ENCODE peak calls at places on chromosomes 7 and 10, in ten cellular contexts. Q is mucosa of descending colon; Z is A549; A is breast epithelium; U is NB4; K is RPMI7951; T is hippocampal formation; P is fibroblast of mammary gland; X is activated CD8-positive, alpha-beta memory T cell treated with anti-CD3 and anti-CD28 coated beads, Interleukin-2, amount 10 ng/mL, durations not matched to agents 7 days and 5 days; B is HT1080. M is an unnamed sample.

GRCh38 chr10:97714401-97715258 is 1.1 kb downstream of the MARVELD1 start:
- DNase-seq in K (peak), P (peak), Q (peak), X (no peak), B (peak), Z (peak), T (peak), U (peak), A (peak), M (no peak)

GRCh38 chr7:46432666-46433065 is 511.6 kb upstream of the IGFBP3 start:
- DNase-seq in Z (peak), T (no peak), X (no peak), Q (no peak), P (peak), B (no peak), K (peak), U (no peak), A (no peak), M (no peak)

GRCh38 chr10:18400201-18400910 is 251.0 kb downstream of the NSUN6 start:
- DNase-seq in Z (no peak), T (no peak), A (no peak), X (no peak), Q (peak), K (no peak), U (no peak), P (no peak), B (no peak), M (no peak)

GRCh38 chr10:71715860-71716259 is 3.7 kb downstream of the C10orf105 start:
- DNase-seq in B (no peak), T (no peak), K (no peak), P (no peak), U (no peak), Z (no peak), A (no peak), X (no peak), Q (no peak), M (no peak)

GRCh38 chr7:40003586-40003985 is 53.5 kb downstream of the CDK13 start:
- DNase-seq in Z (no peak), P (no peak), A (no peak), T (no peak), U (no peak), B (no peak), K (no peak), X (no peak), Q (no peak), M (no peak)

GRCh38 chr10:24240001-24240751 is 31.2 kb downstream of the KIAA1217 start:
- DNase-seq in U (peak), X (no peak), B (no peak), Z (no peak), P (peak), K (no peak), T (no peak), A (no peak), Q (no peak), M (no peak)

GRCh38 chr7:99061001-99061779 is 82.7 kb downstream of the SMURF1 start:
- DNase-seq in Z (no peak), P (no peak), K (no peak), T (no peak), B (no peak), U (no peak), A (no peak), X (no peak), Q (no peak), M (no peak)

GRCh38 chr7:25314094-25314708 is 85.9 kb upstream of the NPVF start:
- DNase-seq in K (no peak), A (no peak), P (no peak), T (no peak), X (no peak), Q (no peak), B (no peak), U (no peak), Z (no peak), M (no peak)

GRCh38 chr7:107961399-107961798 is 41.6 kb downstream of the LAMB1 start:
- DNase-seq in X (no peak), T (no peak), A (no peak), P (peak), Q (no peak), K (no peak), B (no peak), Z (no peak), U (no peak), M (no peak)

GRCh38 chr10:112741830-112742402 is 208.1 kb upstream of the TCF7L2 start:
- DNase-seq in X (no peak), U (peak), T (no peak), B (no peak), K (no peak), Q (no peak), A (no peak), P (no peak), Z (no peak), M (no peak)

GRCh38 chr7:66321283-66321682 is 116.1 kb downstream of the TPST1 start:
- DNase-seq in Z (no peak), U (no peak), Q (no peak), P (no peak), A (no peak), T (no peak), X (no peak), B (no peak), K (no peak), M (no peak)

GRCh38 chr7:91636129-91636724 is 244.3 kb downstream of the MTERF1 start:
- DNase-seq in T (no peak), Q (no peak), X (no peak), A (no peak), U (peak), P (peak), Z (no peak), B (peak), K (no peak), M (no peak)

GRCh38 chr10:1706711-1707110 is 30.6 kb downstream of the ADARB2 start:
- DNase-seq in Z (no peak), T (no peak), B (peak), U (no peak), Q (no peak), X (no peak), K (no peak), P (no peak), A (no peak), M (peak)

GRCh38 chr10:47311193-47311899 is 10.9 kb upstream of the GDF2 start:
- DNase-seq in B (no peak), Z (no peak), Q (peak), A (no peak), U (peak), P (no peak), K (no peak), T (no peak), X (peak), M (peak)

GRCh38 chr7:88302486-88302885 is 4.2 kb downstream of the STEAP4 start:
- DNase-seq in A (no peak), P (no peak), B (peak), U (no peak), K (no peak), Q (no peak), Z (no peak), T (no peak), X (no peak), M (no peak)

GRCh38 chr10:88110355-88110754 is 246.9 kb downstream of the PTEN start:
- DNase-seq in K (peak), T (no peak), P (peak), Q (no peak), U (peak), X (no peak), Z (peak), B (peak), A (no peak), M (no peak)

GRCh38 chr7:51455948-51456347 is 139.3 kb upstream of the COBL start:
- DNase-seq in B (no peak), Z (no peak), T (no peak), K (no peak), Q (no peak), P (no peak), A (no peak), U (no peak), X (no peak), M (no peak)

GRCh38 chr10:660980-661890 is 28.2 kb downstream of the DIP2C start:
- DNase-seq in Z (no peak), A (no peak), T (no peak), B (no peak), X (no peak), K (no peak), Q (no peak), P (peak), U (no peak), M (no peak)

GRCh38 chr7:157752832-157753291 is 416.1 kb downstream of the DNAJB6 start:
- DNase-seq in P (peak), B (no peak), X (no peak), T (no peak), A (no peak), U (no peak), Q (no peak), Z (no peak), K (peak), M (no peak)

GRCh38 chr10:113788604-113789083 is 37.2 kb downstream of the PLEKHS1 start:
- DNase-seq in T (no peak), X (no peak), K (peak), Q (no peak), A (peak), U (peak), B (peak), Z (peak), P (peak), M (no peak)

GRCh38 chr7:19957664-19958063 is 184.2 kb upstream of the TMEM196 start:
- DNase-seq in B (peak), A (no peak), X (no peak), U (no peak), T (no peak), Q (no peak), K (peak), P (peak), Z (no peak), M (no peak)

GRCh38 chr10:124067825-124068400 is 25.5 kb downstream of the CHST15 start:
- DNase-seq in P (no peak), Z (no peak), K (no peak), B (no peak), Q (no peak), X (no peak), U (no peak), T (no peak), A (no peak), M (no peak)

GRCh38 chr10:9219860-9220259 is 1165.4 kb downstream of the GATA3 start:
- DNase-seq in U (no peak), T (no peak), Q (no peak), K (no peak), Z (no peak), B (no peak), P (no peak), A (no peak), X (no peak), M (no peak)

GRCh38 chr10:8633909-8634308 is 579.4 kb downstream of the GATA3 start:
- DNase-seq in P (no peak), U (no peak), Q (no peak), T (no peak), A (no peak), X (no peak), B (no peak), Z (no peak), K (no peak), M (no peak)

GRCh38 chr7:116075351-116076145 is 45.0 kb upstream of the TFEC start:
- DNase-seq in A (no peak), K (peak), Z (no peak), P (no peak), T (no peak), X (no peak), Q (peak), B (peak), U (no peak), M (no peak)

GRCh38 chr7:73810991-73811360 is 19.8 kb upstream of the CLDN4 start:
- DNase-seq in Z (no peak), B (no peak), P (no peak), T (no peak), Q (no peak), X (no peak), K (no peak), U (no peak), A (no peak), M (no peak)

GRCh38 chr7:45174328-45174610 is 16.7 kb downstream of the RAMP3 start:
- DNase-seq in K (no peak), B (no peak), U (no peak), Z (no peak), X (no peak), T (no peak), A (no peak), Q (no peak), P (no peak), M (no peak)

GRCh38 chr7:93117327-93117726 is 452 bp downstream of the SAMD9 start:
- DNase-seq in U (no peak), Q (no peak), P (no peak), X (no peak), A (no peak), Z (no peak), K (no peak), T (no peak), B (no peak), M (no peak)

GRCh38 chr7:47591655-47592572 is 10.0 kb upstream of the TNS3 start:
- DNase-seq in P (peak), Q (no peak), U (no peak), T (no peak), K (no peak), Z (peak), A (no peak), X (no peak), B (no peak), M (no peak)

GRCh38 chr7:2980406-2981102 is 63.1 kb downstream of the CARD11 start:
- DNase-seq in A (no peak), T (no peak), U (no peak), X (no peak), B (no peak), K (no peak), P (no peak), Q (peak), Z (no peak), M (no peak)

GRCh38 chr7:121480058-121480457 is 84.0 kb upstream of the FAM3C start:
- DNase-seq in T (peak), Z (no peak), P (no peak), X (no peak), K (peak), U (no peak), A (no peak), B (no peak), Q (no peak), M (no peak)

GRCh38 chr10:70651661-70652060 is 20.6 kb upstream of the ADAMTS14 start:
- DNase-seq in T (no peak), X (no peak), K (no peak), P (peak), Q (no peak), Z (no peak), U (peak), A (no peak), B (peak), M (no peak)

GRCh38 chr7:127798769-127799372 is 146.9 kb downstream of the SND1 start:
- DNase-seq in T (no peak), B (no peak), X (no peak), Q (no peak), U (no peak), A (no peak), K (no peak), P (no peak), Z (no peak), M (no peak)

GRCh38 chr7:101104799-101105198 is 19.5 kb downstream of the TRIM56 start:
- DNase-seq in P (no peak), B (no peak), U (no peak), K (no peak), Z (no peak), Q (no peak), X (no peak), T (no peak), A (no peak), M (no peak)

GRCh38 chr7:130996841-130997231 is 262.8 kb upstream of the KLF14 start:
- DNase-seq in K (no peak), A (peak), Z (no peak), P (peak), U (no peak), T (no peak), X (no peak), Q (peak), B (peak), M (no peak)

GRCh38 chr10:76647276-76647675 is 990.3 kb downstream of the KCNMA1 start:
- DNase-seq in T (no peak), X (no peak), K (peak), U (no peak), Z (no peak), P (peak), B (peak), Q (no peak), A (no peak), M (no peak)